ENCODE peak calls at places on chromosomes 4 and X, in five cellular contexts. H is kidney, V is naive B cell, E is epithelial cell of esophagus, A is cardiac muscle cell. T is an unnamed sample.

GRCh38 chr4:8108261-8108660 is 50.4 kb downstream of the ABLIM2 start:
- DNase-seq in H (peak), V (no peak), E (no peak), A (no peak), T (no peak)

GRCh38 chr4:128241425-128241913 is 46.1 kb downstream of the PGRMC2 start:
- DNase-seq in H (no peak), V (no peak), E (peak), A (peak), T (no peak)

GRCh38 chrX:21728276-21728968 is 29.5 kb downstream of the SMPX start:
- DNase-seq in H (no peak), V (no peak), E (no peak), A (no peak), T (no peak)

GRCh38 chr4:152938237-152938969 is 2.3 kb downstream of the FHDC1 start:
- DNase-seq in H (peak), V (no peak), E (no peak), A (no peak), T (no peak)

GRCh38 chr4:6504900-6505496 is 32.6 kb upstream of the PPP2R2C start:
- DNase-seq in H (no peak), V (no peak), E (no peak), A (no peak), T (no peak)

GRCh38 chr4:1011022-1011694 is at the start of gene FGFRL1:
- DNase-seq in H (peak), V (peak), E (peak), A (peak), T (peak)

GRCh38 chrX:29285670-29286069 is 698.4 kb downstream of the IL1RAPL1 start:
- DNase-seq in H (no peak), V (no peak), E (no peak), A (no peak), T (no peak)

GRCh38 chr4:55634417-55635128 is 1.5 kb downstream of the NMU start:
- DNase-seq in H (no peak), V (no peak), E (no peak), A (no peak), T (no peak)

GRCh38 chr4:72786401-72786990 is 217.5 kb upstream of the ADAMTS3 start:
- DNase-seq in H (no peak), V (no peak), E (no peak), A (peak), T (no peak)

GRCh38 chrX:49993661-49994060 is 71.3 kb downstream of the CLCN5 start:
- DNase-seq in H (no peak), V (no peak), E (no peak), A (no peak), T (no peak)

GRCh38 chrX:103343105-103343504 is 13.1 kb downstream of the TCEAL7 start:
- DNase-seq in H (no peak), V (no peak), E (peak), A (peak), T (peak)

GRCh38 chr4:18935956-18936355 is 914.4 kb upstream of the LCORL start:
- DNase-seq in H (no peak), V (no peak), E (peak), A (peak), T (peak)

GRCh38 chrX:53227224-53227765 is 2.3 kb upstream of the KDM5C start:
- DNase-seq in H (no peak), V (no peak), E (no peak), A (no peak), T (no peak)

GRCh38 chr4:176791591-176792347 is 953 bp downstream of the VEGFC start:
- DNase-seq in H (peak), V (no peak), E (peak), A (peak), T (no peak)

GRCh38 chr4:102625232-102625930 is 124.2 kb downstream of the NFKB1 start:
- DNase-seq in H (peak), V (peak), E (peak), A (peak), T (peak)

GRCh38 chr4:155807021-155807420 is 48.2 kb downstream of the GUCY1B1 start:
- DNase-seq in H (no peak), V (no peak), E (no peak), A (peak), T (no peak)

GRCh38 chr4:88697113-88697512 is 516 bp downstream of the NAP1L5 start:
- DNase-seq in H (peak), V (peak), E (no peak), A (peak), T (peak)

GRCh38 chr4:38161208-38162113 is 201.3 kb downstream of the PTTG2 start:
- DNase-seq in H (no peak), V (no peak), E (peak), A (no peak), T (no peak)

GRCh38 chr4:173288296-173288695 is 45.9 kb downstream of the HMGB2 start:
- DNase-seq in H (no peak), V (peak), E (peak), A (peak), T (peak)

GRCh38 chr4:81756973-81757372 is 285.3 kb upstream of the RASGEF1B start:
- DNase-seq in H (no peak), V (no peak), E (no peak), A (no peak), T (no peak)

GRCh38 chr4:67615119-67615518 is 56.6 kb downstream of the STAP1 start:
- DNase-seq in H (no peak), V (no peak), E (no peak), A (no peak), T (no peak)

GRCh38 chr4:6944311-6945051 is 34.9 kb downstream of the TBC1D14 start:
- DNase-seq in H (peak), V (no peak), E (no peak), A (peak), T (no peak)

GRCh38 chr4:159101983-159102622 is 776 bp upstream of the RAPGEF2 start:
- DNase-seq in H (no peak), V (no peak), E (no peak), A (peak), T (peak)

GRCh38 chr4:4182835-4183568 is 43.7 kb downstream of the OTOP1 start:
- DNase-seq in H (no peak), V (peak), E (no peak), A (peak), T (no peak)

GRCh38 chr4:1458581-1458980 is 52.3 kb upstream of the NKX1-1 start:
- DNase-seq in H (no peak), V (no peak), E (no peak), A (no peak), T (no peak)

GRCh38 chr4:3401436-3402171 is 40.2 kb upstream of the HGFAC start:
- DNase-seq in H (peak), V (no peak), E (no peak), A (no peak), T (no peak)

GRCh38 chrX:152988536-152989291 is 5.2 kb downstream of the PNMA5 start:
- DNase-seq in H (no peak), V (no peak), E (no peak), A (no peak), T (peak)

GRCh38 chr4:80814266-80814665 is 216.2 kb upstream of the BMP3 start:
- DNase-seq in H (no peak), V (no peak), E (no peak), A (no peak), T (no peak)

GRCh38 chr4:96228463-96228862 is 388.6 kb downstream of the PDHA2 start:
- DNase-seq in H (no peak), V (no peak), E (peak), A (no peak), T (no peak)

GRCh38 chrX:23822397-23822796 is 39.4 kb downstream of the SAT1 start:
- DNase-seq in H (no peak), V (no peak), E (no peak), A (no peak), T (peak)

GRCh38 chr4:40980318-40980883 is 230.6 kb downstream of the NSUN7 start:
- DNase-seq in H (no peak), V (no peak), E (peak), A (peak), T (peak)

GRCh38 chrX:40006025-40007017 is 91.4 kb downstream of the BCOR start:
- DNase-seq in H (peak), V (no peak), E (no peak), A (peak), T (no peak)

GRCh38 chrX:68995780-68996551 is 167.1 kb downstream of the EFNB1 start:
- DNase-seq in H (peak), V (no peak), E (peak), A (peak), T (no peak)

GRCh38 chr4:173218411-173219125 is 50.0 kb downstream of the GALNT7 start:
- DNase-seq in H (no peak), V (no peak), E (no peak), A (peak), T (no peak)

GRCh38 chrX:68929332-68930150 is 100.7 kb downstream of the EFNB1 start:
- DNase-seq in H (no peak), V (no peak), E (peak), A (peak), T (no peak)